ENCODE peak calls at places on chromosomes 3 and 15, in six cellular contexts. W, X, Q, C, Y and A are unnamed samples.

GRCh38 chr3:10015476-10015904 is 10.7 kb upstream of the FANCD2 start:
- DNase-seq in W (peak), Y (peak), C (peak), X (peak), Q (peak), A (no peak)

GRCh38 chr3:195847061-195847950 is 35.6 kb upstream of the MUC4 start:
- DNase-seq in Y (peak), X (peak), Q (no peak), C (peak), W (peak), A (peak)

GRCh38 chr3:75192065-75192658 is 472.0 kb upstream of the FRG2C start:
- DNase-seq in W (peak), X (peak), Q (no peak), Y (no peak), C (peak), A (peak)

GRCh38 chr3:56881035-56881575 is 79.4 kb upstream of the ARHGEF3 start:
- DNase-seq in Q (no peak), Y (no peak), W (peak), X (no peak), C (no peak), A (no peak)

GRCh38 chr3:62318752-62319569 is 54.4 kb downstream of the FEZF2 start:
- DNase-seq in W (peak), C (peak), Y (peak), Q (peak), X (peak), A (no peak)

GRCh38 chr3:167032267-167032876 is 347.7 kb downstream of the ZBBX start:
- DNase-seq in W (peak), Y (peak), Q (no peak), C (peak), X (no peak), A (peak)

GRCh38 chr3:179026636-179027035 is 45.0 kb downstream of the ZMAT3 start:
- DNase-seq in W (peak), C (peak), X (no peak), Q (no peak), Y (no peak), A (no peak)

GRCh38 chr15:86799226-86799625 is 719.6 kb downstream of the AGBL1 start:
- DNase-seq in Y (no peak), Q (no peak), W (no peak), X (no peak), C (no peak), A (no peak)

GRCh38 chr15:56856934-56857333 is 61.5 kb upstream of the TCF12 start:
- DNase-seq in Q (no peak), Y (no peak), W (no peak), C (no peak), X (no peak), A (no peak)

GRCh38 chr15:40926659-40927496 is 2.3 kb upstream of the DLL4 start:
- DNase-seq in Q (no peak), W (no peak), Y (peak), X (no peak), C (no peak), A (no peak)

GRCh38 chr15:37695719-37696118 is 238.7 kb upstream of the TMCO5A start:
- DNase-seq in Y (no peak), C (peak), X (no peak), W (peak), Q (no peak), A (no peak)

GRCh38 chr3:20589275-20589674 is 403.3 kb upstream of the SGO1 start:
- DNase-seq in C (no peak), X (no peak), W (no peak), Y (no peak), Q (no peak), A (no peak)

GRCh38 chr3:101928890-101929289 is 79.6 kb downstream of the NFKBIZ start:
- DNase-seq in C (peak), W (peak), Y (peak), X (no peak), Q (no peak), A (no peak)

GRCh38 chr3:59106085-59106629 is 56.3 kb upstream of the CFAP20DC start:
- DNase-seq in X (no peak), Y (no peak), Q (no peak), C (no peak), W (no peak), A (peak)

GRCh38 chr3:54527521-54527920 is 400.3 kb downstream of the LRTM1 start:
- DNase-seq in X (no peak), C (no peak), Q (no peak), Y (no peak), W (no peak), A (no peak)

GRCh38 chr15:77032647-77033416 is 37.9 kb downstream of the PSTPIP1 start:
- DNase-seq in X (peak), W (no peak), Q (no peak), Y (peak), C (no peak), A (no peak)

GRCh38 chr15:93072440-93073394 is 16.3 kb downstream of the RGMA start:
- DNase-seq in Q (peak), Y (peak), W (peak), C (peak), X (peak), A (peak)

GRCh38 chr3:178465260-178466180 is 70.7 kb upstream of the KCNMB2 start:
- DNase-seq in W (no peak), Y (no peak), Q (no peak), X (no peak), C (no peak), A (no peak)

GRCh38 chr3:177410734-177411133 is 213.5 kb upstream of the TBL1XR1 start:
- DNase-seq in Y (no peak), W (no peak), Q (no peak), X (peak), C (no peak), A (no peak)

GRCh38 chr15:88152672-88153071 is 103.9 kb downstream of the NTRK3 start:
- DNase-seq in X (no peak), Q (no peak), W (no peak), C (no peak), Y (no peak), A (no peak)

GRCh38 chr3:31196881-31197364 is 302.5 kb upstream of the GADL1 start:
- DNase-seq in C (peak), Q (peak), W (peak), Y (no peak), X (no peak), A (no peak)

GRCh38 chr3:188139466-188139865 is 14.5 kb upstream of the LPP start:
- DNase-seq in X (no peak), Q (no peak), Y (no peak), W (no peak), C (no peak), A (no peak)

GRCh38 chr15:66593219-66593780 is 27.5 kb upstream of the LCTL start:
- DNase-seq in C (peak), X (no peak), Y (no peak), W (peak), Q (no peak), A (no peak)

GRCh38 chr3:156181509-156181908 is 61.1 kb downstream of the KCNAB1 start:
- DNase-seq in C (peak), W (peak), X (no peak), Q (no peak), Y (peak), A (no peak)

GRCh38 chr3:146104068-146104467 is 56.9 kb downstream of the PLOD2 start:
- DNase-seq in Y (no peak), X (no peak), Q (no peak), W (no peak), C (no peak), A (no peak)

GRCh38 chr15:25733856-25734679 is 129.1 kb downstream of the ATP10A start:
- DNase-seq in W (no peak), Q (no peak), X (no peak), Y (peak), C (no peak), A (no peak)

GRCh38 chr15:56356616-56357015 is 8.6 kb upstream of the TEX9 start:
- DNase-seq in X (no peak), Y (no peak), Q (no peak), W (no peak), C (no peak), A (no peak)

GRCh38 chr3:98602078-98602678 is 8.8 kb upstream of the CPOX start:
- DNase-seq in W (peak), Y (peak), X (no peak), Q (no peak), C (peak), A (peak)

GRCh38 chr15:68609618-68610017 is 30.8 kb downstream of the CORO2B start:
- DNase-seq in C (peak), Q (peak), Y (peak), W (no peak), X (no peak), A (no peak)

GRCh38 chr15:68057089-68057488 is 3.0 kb downstream of the PIAS1 start:
- DNase-seq in C (no peak), W (no peak), Q (no peak), X (no peak), Y (no peak), A (no peak)

GRCh38 chr15:73800662-73801345 is 47.7 kb upstream of the INSYN1 start:
- DNase-seq in Q (peak), Y (peak), X (no peak), W (peak), C (peak), A (no peak)

GRCh38 chr3:161369531-161369930 is 1.8 kb downstream of the SPTSSB start:
- DNase-seq in W (no peak), X (no peak), Q (no peak), Y (no peak), C (no peak), A (no peak)

GRCh38 chr3:127805026-127805753 is 17.1 kb downstream of the MGLL start:
- DNase-seq in X (no peak), C (peak), Y (no peak), W (no peak), Q (no peak), A (no peak)
- TF ChIP-seq CTCF in X (no peak), C (no peak), Y (no peak), W (no peak), Q (no peak), A (no peak)

GRCh38 chr3:181382656-181383055 is 329.1 kb upstream of the SOX2 start:
- DNase-seq in C (no peak), X (no peak), W (no peak), Q (no peak), Y (no peak), A (no peak)

GRCh38 chr3:181384970-181385369 is 326.8 kb upstream of the SOX2 start:
- DNase-seq in W (no peak), Y (no peak), Q (no peak), C (no peak), X (no peak), A (no peak)

GRCh38 chr3:181379278-181379677 is 332.4 kb upstream of the SOX2 start:
- DNase-seq in W (no peak), Y (no peak), C (no peak), X (no peak), Q (no peak), A (no peak)

GRCh38 chr3:181383760-181384159 is 328.0 kb upstream of the SOX2 start:
- DNase-seq in Y (no peak), C (no peak), X (no peak), Q (no peak), W (no peak), A (no peak)

DNA sequence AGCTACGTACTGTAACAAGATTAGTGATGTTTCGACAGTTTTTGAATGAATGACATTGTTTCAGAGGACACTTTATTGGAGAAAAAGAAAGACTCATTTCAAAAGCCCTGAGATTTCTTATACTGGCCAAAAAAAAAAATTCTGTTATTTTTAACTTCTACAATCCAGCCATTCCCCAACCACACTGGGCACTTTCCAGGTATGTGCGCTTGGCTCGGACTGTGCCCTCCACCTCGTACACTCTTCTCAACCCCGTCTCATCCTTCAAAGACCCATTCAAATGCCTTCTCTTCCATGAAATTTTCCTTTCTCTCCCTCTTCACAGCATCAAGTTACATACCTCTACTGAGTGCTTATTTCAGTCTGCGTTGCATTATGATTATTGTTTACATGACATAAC is 328.5 kb upstream of the SOX2 start:
- DNase-seq in Q (no peak), C (no peak), X (no peak), Y (no peak), W (no peak), A (no peak)
- H3K4me3 ChIP-seq in Q (no peak), C (no peak), X (no peak), Y (no peak), W (no peak), A (no peak)

GRCh38 chr15:63157891-63158431 is 684 bp upstream of the RPS27L start:
- DNase-seq in C (peak), Q (peak), Y (peak), X (peak), W (peak), A (peak)
- TF ChIP-seq CTCF in C (peak), Q (peak), Y (peak), X (no peak), W (peak), A (no peak)

DNA sequence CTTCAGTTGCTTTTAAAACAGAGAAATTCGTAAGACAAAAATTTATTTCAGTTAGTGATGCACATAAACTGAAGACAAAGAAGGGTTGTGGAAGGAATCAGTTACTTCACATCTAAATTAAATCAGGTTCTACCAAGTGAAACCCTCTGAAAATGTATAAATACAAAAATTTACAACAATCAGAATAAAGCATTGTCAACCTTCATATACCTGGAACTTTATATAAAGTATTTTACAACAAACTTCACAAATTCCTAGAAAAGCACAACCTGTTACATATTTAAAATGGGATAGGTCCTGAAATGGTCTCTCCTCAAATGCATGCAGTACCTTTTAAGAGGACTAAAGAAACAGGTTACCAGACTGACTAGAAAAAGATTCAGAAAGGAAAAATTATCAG is 26.9 kb downstream of the ATOSA start:
- DNase-seq in W (no peak), Q (no peak), Y (no peak), C (no peak), X (no peak), A (no peak)
- H3K4me3 ChIP-seq in W (no peak), Q (peak), Y (peak), C (peak), X (no peak), A (no peak)

GRCh38 chr3:66450389-66451022 is 50.3 kb downstream of the LRIG1 start:
- DNase-seq in W (peak), C (peak), X (peak), Y (peak), Q (peak), A (no peak)
- TF ChIP-seq CTCF in W (no peak), C (no peak), X (no peak), Y (no peak), Q (no peak), A (no peak)

GRCh38 chr3:52535411-52536111 is 844 bp upstream of the UQCC5 start:
- DNase-seq in Q (no peak), W (no peak), Y (peak), X (peak), C (no peak), A (no peak)
- H3K4me3 ChIP-seq in Q (peak), W (no peak), Y (peak), X (peak), C (no peak), A (peak)

DNA sequence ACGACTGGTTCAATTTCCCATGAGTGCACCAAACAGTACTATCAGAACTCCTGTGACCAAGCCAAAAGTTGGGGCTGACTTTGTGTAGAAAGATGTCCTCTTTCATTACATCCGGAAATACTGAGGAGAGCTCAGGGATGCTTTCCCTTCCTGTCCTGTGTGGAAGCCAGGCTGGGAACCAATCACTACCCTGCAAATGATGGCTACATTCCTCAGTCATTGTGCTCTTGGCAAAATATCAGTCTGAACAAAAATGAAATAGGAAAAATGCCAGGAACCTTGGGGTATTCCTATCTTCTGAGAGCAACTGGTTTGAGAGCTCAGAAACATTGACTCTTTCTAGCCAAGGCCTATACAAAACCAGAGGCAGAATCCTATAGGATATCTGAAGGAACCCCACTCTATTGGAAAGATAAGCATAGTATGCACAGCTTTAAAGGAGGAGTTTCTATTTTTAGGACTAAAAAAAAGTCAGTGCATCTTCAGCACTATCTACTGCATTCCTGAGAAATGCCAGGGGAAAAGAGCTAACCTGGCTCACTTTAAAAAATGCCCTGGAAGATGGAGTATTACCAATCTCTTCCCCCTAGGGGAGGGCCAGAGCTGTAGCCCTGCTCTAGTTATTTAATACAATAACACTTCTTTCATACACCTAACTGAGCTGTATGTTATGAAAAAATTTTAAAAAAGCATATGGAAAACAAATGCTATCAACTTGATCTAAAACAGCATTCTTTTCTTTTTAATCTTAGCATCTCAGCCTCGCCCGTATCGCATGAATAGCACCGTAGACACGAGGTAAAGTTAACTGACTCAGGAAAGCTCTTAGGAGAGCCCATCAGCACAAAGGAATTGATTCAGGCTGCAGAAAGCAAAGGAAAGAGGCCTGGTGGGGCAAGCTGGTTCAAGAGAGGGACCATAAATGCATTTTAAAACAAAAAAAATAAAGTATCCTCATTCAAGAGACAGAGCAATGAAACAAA is 50.0 kb downstream of the TGM4 start:
- DNase-seq in Q (no peak), W (peak), X (no peak), Y (peak), C (peak), A (no peak)
- TF ChIP-seq CTCF in Q (no peak), W (no peak), X (no peak), Y (no peak), C (peak), A (no peak)

GRCh38 chr3:172173316-172174271 is 134.2 kb downstream of the FNDC3B start:
- DNase-seq in Y (no peak), X (no peak), W (no peak), C (no peak), Q (no peak), A (no peak)

GRCh38 chr3:172177046-172177445 is 137.7 kb downstream of the FNDC3B start:
- DNase-seq in Q (no peak), Y (no peak), C (peak), W (peak), X (no peak), A (no peak)

GRCh38 chr3:172175254-172175599 is 135.8 kb downstream of the FNDC3B start:
- DNase-seq in Y (no peak), W (no peak), C (no peak), X (no peak), Q (no peak), A (no peak)

GRCh38 chr3:172176385-172176784 is 137.0 kb downstream of the FNDC3B start:
- DNase-seq in C (no peak), Y (no peak), W (no peak), X (no peak), Q (no peak), A (no peak)

DNA sequence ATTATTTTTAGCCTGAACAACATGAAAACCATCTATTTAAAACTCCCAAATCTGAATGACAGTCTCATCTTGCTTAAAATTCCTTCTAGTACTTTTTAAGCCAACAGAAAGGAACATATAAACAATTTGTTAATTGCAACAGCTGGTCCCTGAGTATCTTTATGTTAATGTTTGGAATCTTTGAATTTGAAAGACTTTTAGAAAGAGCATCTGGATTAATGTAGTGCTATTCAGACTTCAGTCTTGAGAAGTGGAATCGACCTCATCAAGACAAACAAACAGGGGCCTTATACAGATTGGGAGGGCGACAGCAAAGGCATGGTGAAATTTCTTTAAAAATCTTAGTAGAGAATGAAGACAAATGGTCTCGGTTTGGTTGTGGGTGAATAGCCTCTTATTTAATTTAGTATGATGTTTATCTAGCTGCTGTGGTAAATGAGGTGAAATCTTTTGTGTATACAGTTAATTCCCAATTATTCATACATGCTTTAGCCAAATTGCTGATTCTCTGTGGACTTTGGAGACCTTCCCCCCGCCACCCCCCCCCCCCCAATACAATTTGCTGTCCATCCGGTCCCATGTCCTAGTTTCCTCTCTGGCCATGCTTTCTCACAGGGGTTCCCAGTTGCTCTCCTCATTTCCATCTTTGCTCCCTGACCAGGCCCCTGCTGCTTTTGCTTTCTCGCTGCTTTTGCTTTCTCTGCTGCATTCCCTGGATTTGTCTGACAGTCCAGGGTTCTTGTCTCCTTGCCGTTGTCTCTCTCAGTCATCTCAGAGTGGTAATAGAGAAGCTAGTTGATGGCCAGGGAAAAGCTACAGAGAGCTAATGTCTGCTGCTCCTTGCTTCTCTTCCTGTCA is 135.2 kb downstream of the FNDC3B start:
- DNase-seq in Y (no peak), W (peak), X (no peak), C (no peak), Q (no peak), A (no peak)
- H3K4me3 ChIP-seq in Y (no peak), W (no peak), X (no peak), C (no peak), Q (no peak), A (no peak)

GRCh38 chr3:50333744-50334328 is 5.8 kb upstream of the TUSC2 start:
- DNase-seq in W (peak), C (peak), X (no peak), Y (peak), Q (peak), A (no peak)

GRCh38 chr3:50338989-50339388 is 1.6 kb downstream of the RASSF1 start:
- DNase-seq in W (no peak), C (no peak), Y (no peak), Q (no peak), X (peak), A (no peak)

GRCh38 chr3:50337175-50337861 is 3.3 kb downstream of the RASSF1 start:
- DNase-seq in Q (peak), C (peak), Y (peak), X (peak), W (peak), A (peak)

GRCh38 chr3:50334339-50335075 is 6.1 kb downstream of the RASSF1 start:
- DNase-seq in Q (no peak), Y (no peak), C (no peak), W (no peak), X (no peak), A (no peak)

GRCh38 chr3:50336452-50337174 is 4.0 kb downstream of the RASSF1 start:
- DNase-seq in W (peak), X (no peak), Y (peak), C (no peak), Q (no peak), A (no peak)
- TF ChIP-seq CTCF in W (no peak), X (no peak), Y (no peak), C (no peak), Q (no peak), A (no peak)